ENCODE peak calls at places on chromosomes 7 and 10, in seven cellular contexts. Q is NCI-H774; T is stimulated activated CD8-positive, alpha-beta memory T cell treated with anti-CD3 and anti-CD28 coated beads, Interleukin-2, amount 100 ng/mL, for 1 hour; F is H54; L is HEK293T; C is T-cell; E is cardiac muscle cell. H is an unnamed sample.

GRCh38 chr10:75396861-75397570 is 4.5 kb downstream of the ZNF503 start:
- DNase-seq in F (no peak), L (no peak), T (no peak), E (peak), Q (no peak), C (no peak), H (no peak)

GRCh38 chr7:4724648-4725013 is 42.5 kb downstream of the FOXK1 start:
- DNase-seq in L (no peak), C (no peak), Q (no peak), F (peak), T (no peak), E (no peak), H (no peak)

GRCh38 chr10:11026761-11027160 is 9.1 kb downstream of the CELF2 start:
- DNase-seq in L (no peak), C (no peak), F (no peak), Q (no peak), T (no peak), E (no peak), H (no peak)

GRCh38 chr10:69101451-69102095 is 13.7 kb downstream of the SRGN start:
- DNase-seq in T (no peak), L (no peak), F (no peak), C (no peak), E (no peak), Q (no peak), H (no peak)

GRCh38 chr10:132273304-132273944 is 34.3 kb downstream of the STK32C start:
- DNase-seq in E (no peak), C (no peak), Q (no peak), F (no peak), L (no peak), T (no peak), H (no peak)

GRCh38 chr7:93910076-93910994 is 4.0 kb downstream of the GNGT1 start:
- DNase-seq in F (no peak), E (no peak), T (no peak), L (no peak), Q (no peak), C (no peak), H (no peak)

GRCh38 chr10:35503548-35503947 is 101.6 kb upstream of the GJD4 start:
- DNase-seq in T (no peak), L (no peak), F (no peak), Q (no peak), E (no peak), C (no peak), H (no peak)

GRCh38 chr10:131257027-131257426 is 54.5 kb downstream of the TCERG1L start:
- DNase-seq in C (no peak), L (no peak), E (no peak), Q (no peak), T (no peak), F (no peak), H (no peak)

GRCh38 chr10:123999261-123999660 is 94.1 kb downstream of the CHST15 start:
- DNase-seq in E (no peak), Q (no peak), C (no peak), T (no peak), F (no peak), L (no peak), H (peak)

GRCh38 chr7:30200591-30200990 is 65.8 kb downstream of the MTURN start:
- DNase-seq in E (no peak), T (no peak), C (no peak), Q (no peak), F (no peak), L (no peak), H (no peak)

GRCh38 chr10:102780246-102780645 is 36.5 kb downstream of the WBP1L start:
- DNase-seq in F (peak), Q (no peak), T (no peak), L (no peak), E (no peak), C (no peak), H (no peak)

GRCh38 chr7:41438919-41439882 is 263.7 kb downstream of the INHBA start:
- DNase-seq in F (no peak), T (no peak), C (no peak), E (no peak), L (no peak), Q (no peak), H (no peak)

GRCh38 chr7:2785071-2785500 is 59.0 kb downstream of the GNA12 start:
- DNase-seq in E (peak), C (no peak), F (no peak), L (no peak), Q (no peak), T (no peak), H (no peak)

GRCh38 chr10:18659784-18660561 is 742 bp downstream of the ARL5B start:
- DNase-seq in F (no peak), E (peak), L (peak), T (no peak), Q (peak), C (no peak), H (peak)

GRCh38 chr10:113030453-113030852 is 80.4 kb downstream of the TCF7L2 start:
- DNase-seq in E (no peak), F (no peak), L (no peak), T (no peak), Q (no peak), C (no peak), H (no peak)